ENCODE peak calls at places on chromosomes 6 and 20, in four cellular contexts. U, K, F and Y are unnamed samples.

GRCh38 chr6:28585335-28585734 is 59.7 kb downstream of the GPX5 start:
- DNase-seq in U (no peak), K (no peak), F (peak), Y (no peak)

GRCh38 chr20:63447345-63447744 is 25.1 kb downstream of the KCNQ2 start:
- DNase-seq in U (no peak), K (no peak), F (no peak), Y (no peak)

GRCh38 chr6:156816505-156816904 is 39.3 kb downstream of the ARID1B start:
- DNase-seq in U (no peak), K (no peak), F (no peak), Y (no peak)

GRCh38 chr6:30779850-30780641 is 35.7 kb upstream of the IER3 start:
- DNase-seq in U (no peak), K (no peak), F (no peak), Y (no peak)

GRCh38 chr6:24907959-24908358 is 27.8 kb downstream of the RIPOR2 start:
- DNase-seq in U (no peak), K (no peak), F (no peak), Y (no peak)

GRCh38 chr6:32252326-32253009 is 28.6 kb upstream of the NOTCH4 start:
- DNase-seq in U (no peak), K (no peak), F (no peak), Y (no peak)

GRCh38 chr6:39812853-39813533 is 20.8 kb downstream of the DAAM2 start:
- DNase-seq in U (no peak), K (no peak), F (no peak), Y (no peak)

GRCh38 chr6:25136879-25137278 is 142.3 kb upstream of the CARMIL1 start:
- DNase-seq in U (no peak), K (no peak), F (no peak), Y (no peak)

GRCh38 chr6:31822038-31822821 is 5.3 kb upstream of the HSPA1B start:
- DNase-seq in U (no peak), K (no peak), F (peak), Y (peak)

GRCh38 chr20:57087102-57087501 is 179.3 kb downstream of the BMP7 start:
- DNase-seq in U (no peak), K (peak), F (no peak), Y (no peak)

GRCh38 chr6:46983007-46983411 is 59.1 kb downstream of the ADGRF1 start:
- DNase-seq in U (no peak), K (no peak), F (peak), Y (no peak)

GRCh38 chr6:159066479-159066878 is 21.7 kb upstream of the TAGAP start:
- DNase-seq in U (no peak), K (no peak), F (no peak), Y (no peak)

GRCh38 chr20:16475225-16475624 is 98.0 kb downstream of the KIF16B start:
- DNase-seq in U (no peak), K (no peak), F (no peak), Y (no peak)

GRCh38 chr6:166253277-166254229 is 54.6 kb downstream of the PRR18 start:
- DNase-seq in U (no peak), K (no peak), F (no peak), Y (peak)

GRCh38 chr6:88629838-88630462 is 333.5 kb downstream of the RNGTT start:
- DNase-seq in U (peak), K (no peak), F (no peak), Y (peak)

GRCh38 chr20:1422756-1423155 is 29.9 kb upstream of the FKBP1A start:
- DNase-seq in U (no peak), K (no peak), F (no peak), Y (no peak)

GRCh38 chr6:68296126-68296525 is 339.0 kb upstream of the ADGRB3 start:
- DNase-seq in U (no peak), K (no peak), F (no peak), Y (no peak)

GRCh38 chr6:144543006-144543871 is 258.1 kb downstream of the UTRN start:
- DNase-seq in U (no peak), K (peak), F (peak), Y (no peak)

GRCh38 chr6:136846046-136846445 is 23.7 kb downstream of the PEX7 start:
- DNase-seq in U (no peak), K (peak), F (peak), Y (peak)

GRCh38 chr6:157332813-157333212 is 9.5 kb upstream of the TMEM242 start:
- DNase-seq in U (no peak), K (no peak), F (no peak), Y (no peak)

GRCh38 chr6:4169028-4169789 is 33.8 kb upstream of the ECI2 start:
- DNase-seq in U (no peak), K (no peak), F (no peak), Y (no peak)

GRCh38 chr6:11143394-11144371 is 32.2 kb upstream of the ERVFRD-1 start:
- DNase-seq in U (no peak), K (peak), F (peak), Y (no peak)

GRCh38 chr6:138013949-138014348 is 93.3 kb downstream of the PERP start:
- DNase-seq in U (no peak), K (no peak), F (peak), Y (no peak)

GRCh38 chr6:28634758-28635546 is 109.3 kb downstream of the GPX5 start:
- DNase-seq in U (no peak), K (no peak), F (peak), Y (no peak)

GRCh38 chr20:63319164-63320040 is 26.4 kb downstream of the COL20A1 start:
- DNase-seq in U (no peak), K (no peak), F (no peak), Y (no peak)

GRCh38 chr20:51826372-51826771 is 24.1 kb upstream of the SALL4 start:
- DNase-seq in U (no peak), K (no peak), F (no peak), Y (no peak)

GRCh38 chr20:22586645-22587310 is 2.4 kb upstream of the FOXA2 start:
- DNase-seq in U (no peak), K (no peak), F (no peak), Y (no peak)

GRCh38 chr6:93040375-93040774 is 379.0 kb downstream of the EPHA7 start:
- DNase-seq in U (no peak), K (no peak), F (no peak), Y (no peak)

GRCh38 chr20:2706688-2707352 is 14.2 kb downstream of the EBF4 start:
- DNase-seq in U (no peak), K (no peak), F (no peak), Y (no peak)

GRCh38 chr20:62146019-62146755 is 2.6 kb downstream of the SS18L1 start:
- DNase-seq in U (no peak), K (no peak), F (no peak), Y (no peak)

GRCh38 chr6:14693301-14694192 is 552.3 kb upstream of the JARID2 start:
- DNase-seq in U (no peak), K (no peak), F (no peak), Y (no peak)

GRCh38 chr6:25297823-25298507 is 18.8 kb downstream of the CARMIL1 start:
- DNase-seq in U (no peak), K (no peak), F (no peak), Y (no peak)

GRCh38 chr6:133040025-133040838 is 200.9 kb upstream of the EYA4 start:
- DNase-seq in U (no peak), K (peak), F (peak), Y (no peak)

GRCh38 chr6:92779758-92780157 is 639.6 kb downstream of the EPHA7 start:
- DNase-seq in U (no peak), K (no peak), F (peak), Y (no peak)

GRCh38 chr6:7919871-7920270 is 9.3 kb upstream of the TXNDC5 start:
- DNase-seq in U (no peak), K (peak), F (peak), Y (no peak)

GRCh38 chr20:33926425-33926824 is 67.3 kb upstream of the RALY start:
- DNase-seq in U (no peak), K (no peak), F (no peak), Y (no peak)

GRCh38 chr6:121800047-121800446 is 364.6 kb downstream of the GJA1 start:
- DNase-seq in U (no peak), K (no peak), F (no peak), Y (no peak)

GRCh38 chr6:70221025-70221714 is 81.7 kb downstream of the COL9A1 start:
- DNase-seq in U (no peak), K (no peak), F (no peak), Y (peak)

GRCh38 chr6:70225052-70225451 is 77.8 kb downstream of the COL9A1 start:
- DNase-seq in U (no peak), K (no peak), F (no peak), Y (no peak)

GRCh38 chr6:70219943-70220613 is 82.8 kb downstream of the COL9A1 start:
- DNase-seq in U (no peak), K (no peak), F (no peak), Y (no peak)

GRCh38 chr6:70222350-70222749 is 80.5 kb downstream of the COL9A1 start:
- DNase-seq in U (no peak), K (no peak), F (no peak), Y (no peak)

DNA sequence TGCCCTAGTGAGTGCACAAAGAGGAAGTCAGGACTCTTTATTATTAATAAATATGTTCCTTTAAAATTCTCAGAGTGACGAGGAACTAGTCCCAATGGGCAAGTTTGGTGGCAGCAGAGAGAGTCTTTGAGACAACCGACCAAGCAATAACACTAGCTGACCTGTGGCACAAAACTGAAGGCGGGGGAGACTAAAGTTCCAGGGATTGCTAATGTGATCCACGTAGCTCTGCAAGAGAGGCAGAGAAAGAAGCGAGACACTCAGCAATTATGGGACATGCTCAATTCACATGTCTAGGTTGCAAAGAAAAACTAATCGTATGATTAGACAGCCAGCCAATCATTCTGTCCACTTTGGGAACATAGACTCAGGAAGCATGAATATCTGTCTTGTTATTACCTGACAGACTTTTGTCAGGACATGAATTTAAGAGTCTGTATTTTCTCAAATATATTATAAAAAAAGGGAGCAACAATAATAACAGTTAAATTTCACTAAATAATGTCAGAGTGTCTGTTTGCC is 81.1 kb downstream of the COL9A1 start:
- DNase-seq in U (no peak), K (no peak), F (no peak), Y (no peak)
- H2AFZ ChIP-seq in U (no peak), K (no peak), F (no peak), Y (no peak)

DNA sequence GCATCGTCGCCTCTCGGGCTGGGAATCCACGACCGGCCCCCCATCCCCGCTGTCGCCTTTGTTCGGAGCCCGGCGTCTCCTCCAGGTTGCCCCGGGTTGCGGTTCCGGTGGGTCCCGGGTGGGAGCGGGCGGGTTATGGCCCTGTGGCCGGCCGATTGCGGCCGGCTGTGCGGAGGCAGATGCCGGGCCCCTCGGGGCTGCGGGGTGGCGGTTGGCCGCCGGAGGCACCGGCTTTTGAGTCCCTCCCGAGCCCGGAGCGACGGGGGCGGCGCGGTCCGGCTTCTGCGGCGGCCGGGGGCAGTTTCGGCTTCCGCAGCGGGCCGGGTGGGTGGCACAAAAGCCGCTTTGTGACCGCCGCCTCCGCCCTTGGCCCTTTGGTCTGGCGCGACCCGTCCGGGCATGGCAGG is 456 bp downstream of the LOC128125822 start:
- DNase-seq in U (no peak), K (no peak), F (no peak), Y (no peak)
- H2AFZ ChIP-seq in U (no peak), K (no peak), F (no peak), Y (peak)

DNA sequence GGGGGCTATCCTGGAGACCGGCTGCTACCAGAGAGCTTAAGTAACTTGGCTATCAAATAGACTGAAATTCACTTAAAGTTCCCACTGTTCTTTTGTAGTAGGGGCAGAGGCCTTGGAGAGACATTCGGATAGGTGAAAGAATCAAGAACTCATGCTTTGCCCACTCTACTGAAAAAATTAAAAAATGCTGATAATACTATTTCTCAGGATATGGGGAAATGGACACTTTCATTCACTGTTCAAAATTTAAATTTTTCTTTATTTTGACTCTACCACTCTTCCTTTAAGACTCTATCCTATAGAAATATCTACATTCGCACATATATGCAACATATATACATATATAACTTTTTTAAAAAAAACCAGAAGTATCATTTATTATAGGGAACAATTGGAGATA is 117.8 kb upstream of the CHD6 start:
- DNase-seq in U (no peak), K (no peak), F (no peak), Y (no peak)
- H2AFZ ChIP-seq in U (no peak), K (no peak), F (no peak), Y (no peak)

GRCh38 chr20:17522528-17522927 is 8.7 kb downstream of the BFSP1 start:
- DNase-seq in U (no peak), K (no peak), F (no peak), Y (no peak)

GRCh38 chr20:17523326-17523725 is 7.9 kb downstream of the BFSP1 start:
- DNase-seq in U (no peak), K (no peak), F (no peak), Y (no peak)

GRCh38 chr20:17525132-17525531 is 6.0 kb downstream of the BFSP1 start:
- DNase-seq in U (no peak), K (no peak), F (no peak), Y (no peak)

GRCh38 chr20:17524551-17524950 is 6.6 kb downstream of the BFSP1 start:
- DNase-seq in U (no peak), K (no peak), F (no peak), Y (no peak)

GRCh38 chr20:17525650-17526049 is 5.5 kb downstream of the BFSP1 start:
- DNase-seq in U (no peak), K (peak), F (peak), Y (no peak)
- H2AFZ ChIP-seq in U (peak), K (no peak), F (peak), Y (no peak)

DNA sequence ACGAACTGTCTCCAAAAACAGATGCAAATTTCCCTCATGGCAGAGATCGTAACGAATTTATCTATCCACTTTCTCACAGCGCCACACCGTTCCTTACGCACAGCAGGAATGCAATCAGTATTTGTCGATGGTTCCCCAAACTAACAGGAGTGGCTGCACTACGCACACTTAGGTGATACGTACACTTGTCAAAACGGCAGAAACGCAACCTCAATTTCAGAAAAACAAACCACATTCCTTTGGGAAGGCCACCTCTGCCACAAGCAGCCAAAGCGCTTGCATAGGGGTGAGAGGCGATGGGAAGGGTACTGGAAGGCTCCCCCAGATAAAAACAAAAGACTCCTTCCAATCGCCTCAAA is 638 bp downstream of the MDN1 start:
- DNase-seq in U (no peak), K (no peak), F (peak), Y (peak)
- H2AFZ ChIP-seq in U (no peak), K (no peak), F (peak), Y (peak)

DNA sequence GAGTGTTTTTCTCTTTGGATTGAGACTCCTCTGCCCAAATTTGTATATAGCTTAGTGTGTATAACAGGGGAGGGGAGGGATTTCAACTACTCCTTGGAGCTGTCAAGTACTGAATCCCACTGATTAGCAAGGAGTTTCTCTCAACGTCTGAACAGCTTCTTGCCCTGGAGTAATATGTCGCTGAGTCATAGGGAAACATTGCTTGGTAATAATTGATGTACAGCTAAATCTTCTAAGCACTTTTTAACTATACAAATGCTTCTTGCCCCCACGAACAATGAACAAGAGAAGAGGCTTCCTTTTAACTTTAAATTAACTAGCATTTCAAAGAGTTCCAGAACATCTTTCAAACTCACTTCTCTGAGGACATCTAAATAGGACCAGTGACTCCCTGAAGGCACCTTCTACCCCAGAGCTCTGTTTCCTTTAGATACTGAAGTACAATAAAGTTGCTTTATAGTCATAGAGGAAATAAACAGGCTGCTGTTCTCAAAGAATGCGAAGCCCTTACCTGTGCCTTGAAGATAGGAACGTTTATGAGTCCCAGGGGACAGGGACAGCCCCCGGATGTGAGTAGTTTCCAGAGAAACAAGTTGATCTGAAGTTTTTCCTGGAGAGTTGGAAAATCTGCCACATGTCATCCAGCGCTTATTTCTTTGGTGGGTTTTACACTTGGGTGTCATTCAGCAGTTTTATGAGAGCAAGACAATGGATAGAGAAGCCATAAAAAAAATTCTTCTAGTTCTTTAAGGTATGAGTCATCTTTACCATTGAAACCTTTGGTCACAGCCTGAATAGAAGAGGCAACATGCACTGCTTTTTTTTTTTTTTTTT is 462.5 kb upstream of the BTBD3 start:
- DNase-seq in U (no peak), K (peak), F (peak), Y (no peak)
- H2AFZ ChIP-seq in U (no peak), K (no peak), F (peak), Y (peak)

GRCh38 chr20:58690351-58690750 is 2.2 kb upstream of the NPEPL1 start:
- DNase-seq in U (no peak), K (no peak), F (no peak), Y (no peak)

GRCh38 chr20:58692579-58693225 is at the start of gene NPEPL1:
- DNase-seq in U (no peak), K (peak), F (peak), Y (peak)

GRCh38 chr20:58691405-58691772 is 1.2 kb upstream of the NPEPL1 start:
- DNase-seq in U (no peak), K (no peak), F (no peak), Y (no peak)

GRCh38 chr20:58691773-58692578 is 624 bp upstream of the NPEPL1 start:
- DNase-seq in U (no peak), K (no peak), F (no peak), Y (no peak)

DNA sequence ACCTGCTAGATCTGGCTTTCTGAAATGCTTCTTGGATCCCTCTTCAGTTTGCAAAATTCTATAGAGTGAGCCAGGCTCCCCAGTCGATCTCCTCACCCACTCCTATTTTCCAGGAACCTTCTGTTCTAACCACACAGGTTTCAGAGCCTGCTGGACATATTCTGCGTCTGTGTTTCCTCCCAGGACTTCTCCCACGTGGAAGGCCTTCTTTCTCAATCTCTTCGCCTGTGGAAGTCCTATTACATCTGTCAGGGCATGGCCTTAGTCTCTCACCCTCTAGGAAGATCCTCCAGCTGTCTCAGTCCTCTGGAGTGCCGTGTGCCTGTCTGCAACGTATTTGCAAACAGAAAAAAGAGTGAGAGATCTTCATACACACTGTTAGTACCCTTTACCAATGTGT is 1.7 kb upstream of the NPEPL1 start:
- DNase-seq in U (no peak), K (no peak), F (no peak), Y (no peak)
- H2AFZ ChIP-seq in U (no peak), K (no peak), F (no peak), Y (no peak)

GRCh38 chr20:4026093-4026601 is 10.8 kb upstream of the RNF24 start:
- DNase-seq in U (no peak), K (no peak), F (peak), Y (no peak)
- H2AFZ ChIP-seq in U (no peak), K (no peak), F (no peak), Y (no peak)

GRCh38 chr6:111668410-111668809 is 62.7 kb upstream of the TRAF3IP2 start:
- DNase-seq in U (no peak), K (no peak), F (no peak), Y (no peak)
- H2AFZ ChIP-seq in U (no peak), K (no peak), F (no peak), Y (no peak)

GRCh38 chr6:36998723-36999466 is 6.6 kb upstream of the FGD2 start:
- DNase-seq in U (no peak), K (no peak), F (no peak), Y (no peak)
- H2AFZ ChIP-seq in U (no peak), K (no peak), F (no peak), Y (peak)